ENCODE peak calls at places on chromosomes 3 and 15, in four cellular contexts. C is HepG2, T is K562, A is GM12878. Y is an unnamed sample.

GRCh38 chr15:71364117-71364584 is 248.9 kb downstream of the THSD4 start:
- DNase-seq in T (no peak), C (no peak), A (no peak), Y (no peak)

GRCh38 chr3:134628884-134629283 is 21.9 kb downstream of the KY start:
- DNase-seq in C (no peak), T (no peak), A (no peak), Y (no peak)

GRCh38 chr3:124552224-124552623 is 178.0 kb upstream of the UMPS start:
- DNase-seq in C (peak), T (no peak), A (no peak), Y (no peak)

GRCh38 chr3:46460051-46460450 is 4.7 kb downstream of the LTF start:
- DNase-seq in C (no peak), T (no peak), A (no peak), Y (no peak)

GRCh38 chr3:105827959-105828358 is 40.9 kb downstream of the CBLB start:
- DNase-seq in C (peak), A (no peak), T (peak), Y (no peak)

GRCh38 chr3:132242095-132242494 is 75.1 kb upstream of the ACP3 start:
- DNase-seq in T (no peak), A (no peak), C (no peak), Y (no peak)

GRCh38 chr3:69201658-69202057 is 79.3 kb upstream of the LMOD3 start:
- DNase-seq in C (no peak), T (no peak), A (no peak), Y (no peak)

GRCh38 chr3:94171954-94172353 is 109.1 kb downstream of the NSUN3 start:
- DNase-seq in A (no peak), C (no peak), T (no peak), Y (no peak)

GRCh38 chr15:78427985-78428384 is 10.0 kb upstream of the IREB2 start:
- DNase-seq in C (no peak), T (no peak), A (no peak), Y (no peak)

GRCh38 chr3:159619341-159619885 is 369.2 kb upstream of the IL12A start:
- DNase-seq in T (no peak), C (no peak), A (no peak), Y (no peak)

GRCh38 chr3:43919067-43919466 is 228.3 kb downstream of the ABHD5 start:
- DNase-seq in A (no peak), C (no peak), T (no peak), Y (no peak)

GRCh38 chr3:149145926-149146325 is 16.5 kb downstream of the HPS3 start:
- DNase-seq in C (no peak), T (no peak), A (no peak), Y (no peak)

GRCh38 chr3:129502641-129503386 is 25.6 kb upstream of the RHO start:
- DNase-seq in A (no peak), C (no peak), T (no peak), Y (no peak)

GRCh38 chr3:51798561-51798960 is 19.5 kb upstream of the IQCF6 start:
- DNase-seq in T (peak), C (no peak), A (no peak), Y (no peak)

GRCh38 chr3:42302924-42303634 is 37.1 kb upstream of the CCK start:
- DNase-seq in A (peak), C (no peak), T (no peak), Y (no peak)

GRCh38 chr3:37722477-37722876 is 139.2 kb upstream of the CTDSPL start:
- DNase-seq in T (no peak), C (no peak), A (no peak), Y (no peak)

GRCh38 chr3:97487587-97487986 is 277.0 kb upstream of the ARL6 start:
- DNase-seq in C (no peak), T (no peak), A (no peak), Y (no peak)

GRCh38 chr15:93451265-93451664 is 362.3 kb upstream of the RGMA start:
- DNase-seq in A (no peak), C (no peak), T (no peak), Y (no peak)

GRCh38 chr3:36969540-36970432 is 23.1 kb downstream of the EPM2AIP1 start:
- DNase-seq in C (peak), A (peak), T (peak), Y (no peak)

GRCh38 chr3:189907803-189908202 is 212.9 kb downstream of the P3H2 start:
- DNase-seq in T (no peak), C (no peak), A (no peak), Y (no peak)

GRCh38 chr3:13106308-13106970 is 33.2 kb upstream of the IQSEC1 start:
- DNase-seq in C (peak), A (no peak), T (no peak), Y (no peak)

GRCh38 chr3:57109437-57110199 is 49.2 kb downstream of the SPATA12 start:
- DNase-seq in A (no peak), T (no peak), C (no peak), Y (no peak)

GRCh38 chr3:183490653-183491052 is 62.2 kb upstream of the MCF2L2 start:
- DNase-seq in C (peak), A (no peak), T (no peak), Y (no peak)

GRCh38 chr3:169666079-169666436 is 2.5 kb upstream of the MECOM start:
- DNase-seq in T (no peak), A (no peak), C (no peak), Y (no peak)

GRCh38 chr15:45921376-45921775 is 286.5 kb downstream of the SQOR start:
- DNase-seq in A (no peak), T (no peak), C (peak), Y (no peak)

GRCh38 chr15:47486051-47486450 is 231.3 kb upstream of the SEMA6D start:
- DNase-seq in T (no peak), C (no peak), A (no peak), Y (no peak)

GRCh38 chr3:112794622-112795172 is 52.0 kb downstream of the CD200R1L start:
- DNase-seq in T (peak), A (no peak), C (no peak), Y (no peak)

GRCh38 chr3:15427182-15427880 is at the start of the genes EAF1 and METTL6:
- DNase-seq in C (peak), A (peak), T (peak), Y (peak)

GRCh38 chr3:24287728-24288450 is 206.8 kb downstream of the THRB start:
- DNase-seq in A (no peak), T (no peak), C (no peak), Y (no peak)

GRCh38 chr15:66912001-66912400 is 153.4 kb upstream of the SMAD3 start:
- DNase-seq in C (no peak), A (no peak), T (no peak), Y (no peak)

GRCh38 chr3:151925419-151925818 is 52.0 kb downstream of the SUCNR1 start:
- DNase-seq in T (no peak), A (no peak), C (no peak), Y (no peak)

GRCh38 chr3:72907131-72907697 is 19.4 kb downstream of the GXYLT2 start:
- DNase-seq in T (no peak), A (no peak), C (no peak), Y (no peak)
- TF ChIP-seq MAX in T (no peak), A (no peak), C (no peak), Y (no peak)

GRCh38 chr3:137612293-137612692 is 151.8 kb upstream of the SOX14 start:
- DNase-seq in C (no peak), T (no peak), A (no peak), Y (peak)

GRCh38 chr3:137610723-137611122 is 153.4 kb upstream of the SOX14 start:
- DNase-seq in C (no peak), T (no peak), A (no peak), Y (no peak)

DNA sequence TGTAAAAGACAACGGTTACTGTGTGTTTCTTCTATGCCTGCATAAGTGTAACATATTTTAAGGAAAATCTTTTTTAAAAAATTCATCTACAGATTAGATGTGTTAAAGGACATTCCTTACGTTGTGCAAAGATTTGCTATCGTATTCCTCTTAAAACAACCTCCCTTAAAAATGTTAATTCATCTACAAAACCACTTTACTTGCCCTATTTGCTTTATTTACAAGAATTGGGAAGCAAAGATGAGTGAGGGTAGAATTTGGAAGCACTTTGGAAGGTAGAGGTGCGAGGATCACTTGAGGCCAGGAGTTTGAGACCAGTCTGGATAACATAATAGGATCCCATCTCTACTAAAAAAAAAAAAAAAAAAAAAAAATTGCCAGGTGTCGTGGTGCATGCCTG is 148.1 kb upstream of the SOX14 start:
- DNase-seq in T (no peak), A (no peak), C (no peak), Y (no peak)
- TF ChIP-seq ETV6 in T (no peak), A (no peak), C (no peak), Y (no peak)

GRCh38 chr3:100954199-100954935 is 38.9 kb downstream of the ABI3BP start:
- DNase-seq in C (no peak), T (no peak), A (no peak), Y (no peak)
- TF ChIP-seq MAX in C (no peak), T (no peak), A (no peak), Y (no peak)

GRCh38 chr3:65343736-65344135 is 655.9 kb upstream of the ADAMTS9 start:
- DNase-seq in A (no peak), T (no peak), C (no peak), Y (no peak)
- TF ChIP-seq ETV6 in A (no peak), T (no peak), C (no peak), Y (no peak)

DNA sequence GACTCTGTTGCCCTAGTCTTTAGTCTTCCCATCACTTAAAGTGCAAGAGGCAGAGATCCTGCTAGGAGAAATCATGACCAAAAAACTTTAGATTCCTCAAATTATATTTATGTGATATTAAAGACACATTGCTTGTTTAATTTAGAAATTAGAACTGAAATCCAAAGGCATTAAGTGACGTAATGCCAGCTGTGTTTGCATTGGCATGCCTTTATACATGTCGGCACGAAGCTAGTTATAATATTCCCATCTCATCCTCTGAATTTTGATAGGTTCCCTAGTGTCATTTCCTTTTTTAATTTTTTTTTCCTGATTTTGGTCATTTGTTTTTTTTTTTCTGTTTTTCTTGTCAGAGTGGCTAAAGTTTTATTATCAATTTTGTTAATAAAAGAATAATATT is 203.5 kb upstream of the ZBTB20 start:
- DNase-seq in C (no peak), A (no peak), T (no peak), Y (no peak)
- TF ChIP-seq MAX in C (no peak), A (no peak), T (no peak), Y (no peak)

DNA sequence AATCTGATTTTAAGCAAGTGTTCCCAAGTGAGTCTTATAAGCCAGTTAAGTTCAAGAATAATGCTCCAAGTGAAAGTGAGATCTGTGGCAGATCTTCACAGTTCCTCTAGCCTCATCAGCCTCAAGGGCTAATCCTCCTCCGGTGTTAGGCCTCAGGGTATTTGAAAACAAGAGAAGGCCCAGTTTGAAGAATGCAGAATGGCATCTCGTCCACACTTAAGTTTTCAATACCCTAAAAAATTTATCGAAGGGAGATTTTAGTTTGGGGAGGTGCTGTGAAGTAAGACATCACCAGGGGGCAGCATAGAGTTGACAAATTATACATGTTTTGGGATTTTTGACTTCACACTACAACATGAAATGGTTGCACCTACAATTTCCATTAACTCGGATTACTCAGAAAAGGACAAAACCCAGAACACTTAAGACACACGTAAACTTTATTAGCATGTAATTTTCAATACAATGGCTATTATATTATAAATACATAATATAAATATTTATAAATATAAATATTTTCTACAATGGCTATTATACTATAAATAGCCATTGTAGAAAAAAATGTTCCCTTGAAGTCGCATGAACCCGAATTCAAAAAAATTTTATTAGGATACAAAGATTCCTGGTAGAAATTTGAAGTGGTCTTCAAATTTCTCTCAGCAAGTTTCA is 2.3 kb upstream of the TMEM266 start:
- DNase-seq in T (peak), C (peak), A (no peak), Y (peak)
- TF ChIP-seq ETV6 in T (no peak), C (no peak), A (no peak), Y (no peak)

GRCh38 chr15:50676799-50677483 is 9.7 kb downstream of the TRPM7 start:
- DNase-seq in A (no peak), T (peak), C (no peak), Y (no peak)

GRCh38 chr15:50681467-50681866 is 5.1 kb downstream of the TRPM7 start:
- DNase-seq in T (no peak), C (no peak), A (no peak), Y (no peak)

GRCh38 chr15:50670115-50670514 is 16.5 kb downstream of the TRPM7 start:
- DNase-seq in T (no peak), A (no peak), C (no peak), Y (no peak)

DNA sequence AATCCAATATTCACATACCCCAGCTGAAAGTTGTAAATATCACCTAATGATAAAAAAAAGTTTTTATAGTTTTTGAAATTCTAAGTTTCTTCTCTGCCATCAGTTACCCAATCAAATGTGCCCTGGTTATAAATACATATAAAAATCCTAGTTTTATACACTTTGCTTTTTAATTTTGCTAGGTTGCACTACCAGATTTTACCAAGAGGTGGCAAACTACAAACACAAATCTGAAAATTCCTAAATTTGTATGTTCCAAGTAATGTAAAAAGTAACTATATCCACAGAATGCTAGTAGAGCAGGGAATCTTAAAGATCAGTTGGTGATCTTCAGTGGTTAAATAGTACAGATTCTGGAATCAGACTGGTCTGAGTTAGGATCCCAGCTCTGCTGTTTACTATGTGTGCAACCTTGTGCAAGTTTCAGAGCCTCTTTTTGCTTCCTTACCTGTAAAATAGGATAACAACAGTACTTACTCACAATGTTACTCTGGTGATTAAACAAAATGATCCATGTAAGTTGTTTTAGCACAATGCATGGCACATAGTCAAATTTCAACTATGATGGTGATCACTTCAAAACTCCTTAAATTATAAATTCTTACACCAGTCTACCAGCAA is 11.0 kb downstream of the TRPM7 start:
- DNase-seq in C (no peak), T (no peak), A (peak), Y (no peak)
- TF ChIP-seq MAX in C (no peak), T (no peak), A (no peak), Y (no peak)

GRCh38 chr15:84658788-84659411 is 901 bp upstream of the NMB start:
- DNase-seq in C (no peak), A (no peak), T (no peak), Y (no peak)
- TF ChIP-seq ETV6 in C (no peak), A (no peak), T (no peak), Y (no peak)